ENCODE peak calls at places on chromosome 19, in nine cellular contexts. H, Q, J, N, C, F, G, L and U are unnamed samples.

GRCh38 chr19:1251233-1251502 is 2.8 kb downstream of the MIDN start:
- DNase-seq in Q (no peak), N (peak), C (peak), J (peak), L (peak), F (no peak), H (no peak), G (no peak), U (no peak)

GRCh38 chr19:23516266-23516665 is 121.0 kb upstream of the ZNF91 start:
- DNase-seq in L (no peak), N (no peak), Q (no peak), J (no peak), F (no peak), C (no peak), G (no peak), H (no peak), U (peak)

GRCh38 chr19:3506384-3507340 is 551 bp downstream of the FZR1 start:
- DNase-seq in J (no peak), F (no peak), C (peak), N (peak), L (no peak), H (peak), G (no peak), Q (no peak), U (peak)

GRCh38 chr19:17303167-17303939 is at the start of gene ABHD8:
- DNase-seq in H (peak), F (peak), C (peak), Q (peak), N (peak), L (peak), G (peak), J (peak), U (peak)

GRCh38 chr19:18021121-18021755 is 13.3 kb downstream of the ARRDC2 start:
- DNase-seq in Q (no peak), N (peak), J (peak), H (peak), G (peak), C (peak), L (peak), F (peak), U (peak)

GRCh38 chr19:6076675-6077463 is 33.4 kb downstream of the RFX2 start:
- DNase-seq in C (no peak), F (no peak), H (peak), J (peak), G (no peak), L (peak), N (no peak), Q (no peak), U (no peak)

GRCh38 chr19:17948967-17949930 is 16.4 kb downstream of the CCDC124 start:
- DNase-seq in N (no peak), G (no peak), H (no peak), J (no peak), F (no peak), C (no peak), Q (no peak), L (no peak), U (no peak)

GRCh38 chr19:46489445-46490272 is 6.0 kb downstream of the PNMA8B start:
- DNase-seq in Q (no peak), G (no peak), L (peak), H (no peak), C (peak), F (no peak), N (no peak), J (peak), U (peak)

GRCh38 chr19:17209126-17210036 is 5.8 kb upstream of the USE1 start:
- DNase-seq in H (peak), F (no peak), G (no peak), Q (peak), N (no peak), C (no peak), L (no peak), J (no peak), U (no peak)

GRCh38 chr19:46727757-46728156 is 10.8 kb upstream of the PRKD2 start:
- DNase-seq in C (no peak), N (no peak), J (no peak), F (no peak), G (no peak), Q (no peak), H (no peak), L (no peak), U (no peak)

GRCh38 chr19:58434217-58434616 is 5.7 kb downstream of the ZNF132 start:
- DNase-seq in H (no peak), G (no peak), J (no peak), Q (no peak), F (no peak), N (no peak), L (no peak), C (no peak), U (no peak)

GRCh38 chr19:14479985-14480694 is 5.0 kb upstream of the PTGER1 start:
- DNase-seq in J (no peak), H (no peak), Q (no peak), G (no peak), N (no peak), F (no peak), L (no peak), C (no peak), U (no peak)

DNA sequence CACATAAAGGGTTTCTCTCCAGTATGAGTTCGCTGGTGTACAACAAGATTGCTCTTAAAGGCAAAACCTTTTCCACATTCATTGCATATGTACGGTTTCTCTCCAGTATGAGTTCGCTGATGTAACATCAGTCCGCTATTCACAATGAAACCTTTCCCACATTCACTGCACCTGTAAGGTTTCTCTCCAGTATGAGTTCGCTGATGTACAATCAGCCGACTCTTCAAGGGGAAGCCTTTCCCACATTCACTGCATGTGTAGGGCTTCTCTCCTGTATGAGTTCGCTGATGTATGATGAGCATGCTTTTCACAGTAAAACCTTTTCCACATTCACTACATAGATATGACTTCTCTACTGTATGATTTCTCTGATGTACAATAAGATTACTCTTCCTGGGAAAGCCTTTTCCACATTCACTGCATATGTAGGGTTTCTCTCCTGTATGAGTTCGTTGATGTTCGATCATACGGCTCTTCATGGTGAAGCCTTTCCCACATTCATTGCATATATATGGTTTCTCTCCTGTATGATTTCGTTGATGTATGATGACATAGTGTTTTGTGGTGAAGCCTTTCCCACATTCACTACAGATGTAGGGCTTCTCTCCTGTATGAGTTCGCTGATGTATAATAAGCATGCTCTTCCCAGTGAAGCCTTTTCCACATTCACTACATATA is 6.0 kb upstream of the ZNF614 start:
- DNase-seq in L (no peak), J (no peak), G (no peak), C (no peak), Q (no peak), N (no peak), H (no peak), F (no peak), U (no peak)
- TF ChIP-seq POLR2A in L (no peak), J (no peak), G (no peak), C (no peak), Q (no peak), N (no peak), H (no peak), F (no peak), U (no peak)

DNA sequence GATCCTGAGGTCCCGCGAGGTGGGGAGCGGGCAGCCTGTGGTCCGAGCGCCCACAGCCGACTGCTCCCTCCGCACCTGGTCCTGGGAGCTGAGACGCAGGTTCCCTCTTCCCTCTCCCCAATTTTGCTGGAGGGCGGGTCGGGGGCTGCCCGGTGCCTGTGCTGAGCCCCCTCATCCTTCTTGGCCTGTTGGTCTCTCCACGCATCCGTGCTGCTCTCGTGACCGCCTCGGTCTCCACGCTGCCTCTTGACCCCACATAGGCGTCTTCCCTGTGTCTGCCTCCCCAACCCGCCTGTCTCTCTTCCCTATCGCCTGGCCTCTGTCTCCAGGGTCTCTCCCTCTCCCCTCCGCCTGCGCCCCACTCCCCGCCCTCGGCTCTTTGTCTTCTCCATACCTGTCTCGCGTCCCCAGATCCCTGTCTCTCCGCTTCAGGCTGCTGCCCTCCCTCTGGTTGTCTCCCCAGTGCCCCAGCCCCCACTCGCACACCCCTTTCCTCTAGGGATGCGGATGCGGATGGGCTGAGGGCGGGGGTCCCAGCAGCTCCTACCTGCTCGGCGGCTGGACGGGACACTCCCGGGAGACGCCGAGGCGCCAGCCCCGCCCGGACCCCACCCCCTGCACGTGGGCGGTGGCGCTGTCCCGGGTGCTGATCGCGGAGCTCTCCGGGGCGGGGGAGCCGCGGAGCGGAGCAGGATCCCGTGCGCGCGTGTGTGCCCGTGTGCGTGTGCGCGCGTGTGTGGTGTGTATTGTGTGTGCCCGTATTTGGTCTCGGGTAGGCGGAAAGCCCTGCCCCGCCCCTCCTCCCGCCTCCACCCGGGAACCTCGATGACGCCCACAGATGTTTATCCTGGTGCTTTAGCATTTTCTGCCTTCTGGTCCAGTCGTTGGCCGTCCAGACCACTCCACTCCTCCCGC is at the start of gene SYT5:
- DNase-seq in N (no peak), F (peak), C (no peak), G (no peak), Q (no peak), H (no peak), L (no peak), J (no peak), U (no peak)
- TF ChIP-seq POLR2A in N (no peak), F (no peak), C (no peak), G (no peak), Q (no peak), H (no peak), L (no peak), J (no peak), U (no peak)

GRCh38 chr19:48810151-48810550 is 678 bp downstream of the BCAT2 start:
- DNase-seq in J (no peak), L (no peak), C (no peak), Q (no peak), H (no peak), F (no peak), N (no peak), G (no peak), U (no peak)

GRCh38 chr19:48814895-48815294 is 4.1 kb upstream of the BCAT2 start:
- DNase-seq in H (no peak), G (no peak), J (no peak), Q (no peak), C (no peak), N (no peak), L (no peak), F (no peak), U (no peak)

GRCh38 chr19:48813123-48813911 is 2.5 kb upstream of the BCAT2 start:
- DNase-seq in J (no peak), G (no peak), Q (no peak), C (no peak), L (no peak), H (no peak), N (no peak), F (no peak), U (no peak)

GRCh38 chr19:48815870-48816501 is 5.2 kb upstream of the BCAT2 start:
- DNase-seq in L (no peak), G (no peak), H (no peak), N (peak), Q (no peak), C (peak), F (no peak), J (no peak), U (no peak)

GRCh38 chr19:48812094-48812929 is 1.5 kb upstream of the BCAT2 start:
- DNase-seq in G (peak), N (peak), C (peak), F (peak), L (peak), Q (no peak), H (peak), J (peak), U (peak)
- TF ChIP-seq POLR2A in G (peak), N (peak), C (peak), F (peak), L (no peak), Q (no peak), H (no peak), J (peak), U (no peak)

DNA sequence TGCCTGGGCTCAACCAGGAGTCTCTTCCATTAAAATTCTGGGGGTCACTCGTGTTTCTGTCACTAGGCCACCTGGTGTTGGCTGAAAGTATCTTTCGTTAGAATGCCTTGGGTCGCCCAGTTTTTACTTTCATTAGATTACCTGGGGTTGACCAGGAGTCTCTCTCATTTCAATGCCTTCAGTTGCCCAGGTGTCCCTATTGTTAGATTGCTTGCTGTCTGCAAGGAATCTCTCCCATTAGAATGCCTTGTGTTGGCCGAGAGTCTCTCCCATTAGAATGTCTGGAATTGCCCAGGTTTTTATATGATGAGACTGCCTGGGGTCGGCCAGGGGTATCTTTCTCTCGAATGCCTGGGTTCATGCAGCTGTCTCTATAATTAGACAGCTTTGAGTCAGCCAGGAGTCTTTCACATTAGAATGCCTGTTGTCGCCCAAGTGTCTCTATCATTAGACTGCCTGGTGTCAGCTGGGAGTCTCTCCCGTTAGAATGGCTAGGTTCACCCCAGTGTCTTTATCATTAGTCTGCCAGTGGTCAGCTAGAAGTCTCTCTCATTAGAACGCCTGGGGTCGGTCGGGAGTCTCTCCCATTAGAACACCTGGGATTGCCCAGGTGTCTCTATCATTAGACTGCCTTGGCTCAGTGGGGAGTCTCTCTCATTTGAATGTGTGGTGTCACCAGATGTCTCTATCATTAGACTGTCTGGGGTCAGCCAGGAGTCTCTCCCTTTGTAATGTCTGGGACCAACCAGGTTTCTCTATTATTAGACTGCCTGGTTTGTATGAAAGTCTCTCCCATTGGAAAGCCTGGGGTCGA is 1446.8 kb downstream of the UQCRFS1 start:
- DNase-seq in N (no peak), J (no peak), F (no peak), Q (no peak), G (no peak), H (no peak), C (no peak), L (peak), U (no peak)
- TF ChIP-seq POLR2A in N (no peak), J (no peak), F (no peak), Q (no peak), G (no peak), H (no peak), C (no peak), L (no peak), U (no peak)